ENCODE peak calls at places on chromosomes 6 and 20, in five cellular contexts. R is lower lobe of right lung; V is dorsolateral prefrontal cortex; W is CD8-positive, alpha-beta T cell; C is AG04450. L is an unnamed sample.

GRCh38 chr20:55160996-55161395 is 685.6 kb downstream of the DOK5 start:
- DNase-seq in V (no peak), R (no peak), C (no peak), W (no peak), L (peak)

GRCh38 chr6:36758516-36759176 is 61.0 kb downstream of the RAB44 start:
- DNase-seq in C (no peak), W (no peak), V (no peak), R (no peak), L (no peak)

GRCh38 chr6:7254980-7255825 is 57.8 kb downstream of the SSR1 start:
- DNase-seq in R (peak), C (no peak), W (no peak), V (no peak), L (no peak)

GRCh38 chr6:74369556-74369993 is 673.6 kb downstream of the CD109 start:
- DNase-seq in V (no peak), R (no peak), W (no peak), C (peak), L (peak)

GRCh38 chr20:16877053-16877554 is 128.9 kb downstream of the OTOR start:
- DNase-seq in W (no peak), V (no peak), R (no peak), C (no peak), L (no peak)

GRCh38 chr20:59170406-59171349 is 7.1 kb downstream of the ZNF831 start:
- DNase-seq in C (no peak), W (no peak), V (no peak), R (no peak), L (no peak)

GRCh38 chr20:1209447-1210387 is 6.5 kb downstream of the C20orf202 start:
- DNase-seq in W (no peak), V (no peak), R (no peak), C (no peak), L (no peak)

GRCh38 chr20:13302647-13303425 is 81.8 kb downstream of the ISM1 start:
- DNase-seq in R (no peak), V (no peak), W (no peak), C (no peak), L (no peak)

DNA sequence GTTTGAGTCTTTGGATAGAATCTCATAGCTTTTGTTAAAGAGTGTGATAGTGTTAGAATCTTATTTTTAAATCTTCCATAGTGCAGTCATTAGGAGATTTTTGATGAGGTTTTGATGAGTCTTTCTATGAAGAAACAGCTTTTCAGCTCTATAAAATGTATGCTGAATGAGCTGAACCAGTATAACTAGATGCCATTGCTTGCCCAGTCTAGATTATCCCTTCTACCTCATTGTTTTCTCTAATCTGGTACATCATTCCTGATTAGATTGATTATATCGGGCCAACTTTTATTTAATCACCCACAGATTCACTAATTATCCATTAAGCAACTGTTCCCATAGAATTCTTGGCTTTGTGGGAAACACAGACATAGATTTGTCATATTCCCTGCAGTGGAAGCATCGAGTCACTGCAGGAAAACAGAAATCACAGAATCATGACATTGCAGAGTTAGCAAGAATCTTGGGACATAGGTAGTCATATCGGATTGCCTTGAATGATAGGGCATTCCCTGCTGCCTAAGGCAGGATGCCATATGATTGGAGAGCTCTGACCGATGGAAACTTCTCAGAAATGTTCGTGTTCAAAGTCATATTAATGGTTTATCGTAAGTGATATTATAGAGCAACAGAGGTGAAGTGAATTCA is 882.7 kb upstream of the FLRT3 start:
- DNase-seq in W (no peak), C (no peak), R (no peak), V (no peak), L (no peak)
- H3K4me3 ChIP-seq in W (no peak), C (no peak), R (no peak), V (no peak), L (no peak)

GRCh38 chr6:25010917-25011625 is 75.3 kb upstream of the RIPOR2 start:
- DNase-seq in R (no peak), C (no peak), V (no peak), W (no peak), L (no peak)

GRCh38 chr6:25012657-25013056 is 76.9 kb upstream of the RIPOR2 start:
- DNase-seq in W (no peak), C (no peak), V (no peak), R (no peak), L (no peak)

GRCh38 chr6:25014375-25014774 is 78.6 kb upstream of the RIPOR2 start:
- DNase-seq in R (no peak), C (no peak), W (no peak), V (no peak), L (no peak)

GRCh38 chr6:25014806-25015560 is 79.2 kb upstream of the RIPOR2 start:
- DNase-seq in W (peak), V (no peak), R (no peak), C (peak), L (no peak)

DNA sequence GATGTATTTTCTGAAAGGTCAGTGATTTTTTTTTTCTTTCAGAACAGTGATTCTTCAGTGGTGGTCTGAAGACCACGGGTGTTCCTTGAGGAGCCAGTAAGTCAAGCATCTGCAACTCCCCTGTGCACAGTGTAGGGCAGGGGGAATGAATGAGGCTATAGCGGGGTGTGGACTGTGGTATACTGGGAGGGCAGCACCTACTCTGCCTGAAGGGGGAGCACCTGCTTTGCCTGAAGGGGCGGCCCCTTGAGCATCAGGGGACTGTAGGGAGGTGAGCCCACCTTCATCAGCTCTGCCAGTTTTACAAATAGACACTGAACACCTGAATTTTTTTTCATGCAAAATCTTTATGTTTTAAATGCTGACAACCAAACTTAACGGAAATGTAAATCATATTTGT is 77.5 kb upstream of the RIPOR2 start:
- DNase-seq in V (no peak), R (no peak), C (no peak), W (no peak), L (no peak)
- TF ChIP-seq CTCF in V (no peak), R (no peak), C (no peak), W (no peak), L (peak)

GRCh38 chr6:30741789-30742315 is 635 bp downstream of the FLOT1 start:
- DNase-seq in R (no peak), C (no peak), V (no peak), W (no peak), L (no peak)

GRCh38 chr6:30742316-30743098 is at the start of gene FLOT1:
- DNase-seq in V (peak), R (peak), C (peak), W (peak), L (peak)

GRCh38 chr6:30740993-30741784 is 1.3 kb downstream of the FLOT1 start:
- DNase-seq in W (no peak), V (no peak), C (no peak), R (no peak), L (no peak)

GRCh38 chr6:30744054-30744805 is at the start of gene IER3:
- DNase-seq in V (peak), W (peak), R (peak), C (peak), L (no peak)

DNA sequence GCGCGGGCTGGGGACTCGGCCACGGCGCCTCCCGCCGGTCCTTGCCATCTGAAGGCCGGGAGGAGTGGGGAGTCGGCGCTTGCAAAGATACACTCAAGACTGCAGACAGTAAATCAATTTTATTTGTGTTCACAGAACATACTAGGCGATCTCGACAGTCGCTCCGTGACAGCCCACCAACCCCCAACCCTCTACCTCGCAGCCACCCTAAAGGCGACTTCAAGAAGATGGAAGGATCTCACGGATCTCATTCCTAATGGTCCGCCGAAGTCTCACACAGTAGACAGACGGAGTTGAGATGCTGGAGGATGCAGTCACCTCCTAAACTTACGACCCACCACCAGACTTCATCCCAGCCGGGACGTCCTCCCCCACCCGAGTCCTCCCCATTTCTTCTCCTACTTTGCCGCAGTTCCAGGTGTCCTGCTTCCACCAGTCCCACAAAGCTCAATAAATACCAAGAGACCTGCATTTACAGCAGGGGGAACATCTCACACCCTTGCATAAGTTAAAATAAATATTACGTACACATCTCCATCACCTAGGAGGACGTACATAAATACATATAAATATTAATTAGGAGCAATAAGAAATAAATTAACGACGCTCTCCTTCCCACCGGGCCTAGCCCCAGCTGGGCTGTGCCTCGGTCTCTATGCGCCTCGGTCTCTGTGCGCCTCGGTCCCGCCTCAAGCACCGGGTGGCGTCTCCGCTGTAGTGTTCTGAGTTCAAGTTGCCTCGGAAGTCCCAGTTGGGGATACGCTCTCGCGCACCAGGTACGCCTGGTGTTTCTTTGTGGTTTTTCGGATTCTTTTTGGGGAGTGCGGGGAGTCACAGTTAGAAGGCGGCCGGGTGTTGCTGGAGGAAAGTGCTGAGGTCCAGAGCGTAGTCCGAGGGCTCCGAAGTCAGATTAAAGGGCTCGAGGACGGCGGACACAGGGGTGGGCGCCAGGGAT is 889 bp upstream of the FLOT1 start:
- DNase-seq in W (peak), V (no peak), C (no peak), R (peak), L (no peak)
- H3K4me3 ChIP-seq in W (peak), V (peak), C (peak), R (peak), L (peak)

GRCh38 chr6:51598171-51598570 is 489.2 kb downstream of the PKHD1 start:
- DNase-seq in C (no peak), W (no peak), V (no peak), R (no peak), L (no peak)
- TF ChIP-seq CTCF in C (no peak), W (no peak), V (no peak), R (no peak), L (no peak)

DNA sequence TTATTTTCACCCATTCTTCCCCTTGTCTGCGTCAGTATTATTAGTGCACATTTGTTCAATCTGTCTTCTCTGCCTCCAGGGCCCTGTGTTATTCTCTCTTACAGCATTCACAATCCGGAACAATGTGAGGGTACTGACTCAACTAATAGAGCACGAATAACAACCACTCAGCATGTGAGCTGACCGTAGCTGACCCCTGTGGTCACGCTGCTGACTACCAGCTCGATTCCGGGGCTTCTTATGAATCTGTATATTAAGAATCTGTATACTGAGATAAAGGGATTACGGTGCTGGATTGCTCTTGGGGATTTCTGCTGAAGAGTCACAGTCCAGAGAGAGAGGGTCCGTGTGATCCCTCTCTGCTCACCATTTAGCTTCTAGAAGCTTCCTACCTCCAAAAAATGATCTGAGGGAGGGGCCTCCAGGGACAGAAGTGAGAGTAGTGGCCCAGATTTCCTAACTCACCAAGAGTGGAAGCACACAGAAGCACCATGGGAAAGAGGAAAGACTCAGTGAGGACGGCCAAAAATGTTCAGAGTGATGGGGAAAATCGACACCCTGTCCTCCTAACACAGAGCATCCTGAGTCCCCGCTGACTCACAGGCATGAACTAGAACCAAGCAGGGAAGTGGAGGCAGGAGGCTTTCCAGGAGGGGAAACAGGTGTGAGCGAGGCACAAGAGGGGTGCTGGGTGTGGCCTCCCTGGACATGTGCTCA is 156.2 kb downstream of the THBS2 start:
- DNase-seq in R (no peak), W (no peak), V (no peak), C (peak), L (peak)
- H3K4me3 ChIP-seq in R (no peak), W (no peak), V (no peak), C (no peak), L (no peak)

DNA sequence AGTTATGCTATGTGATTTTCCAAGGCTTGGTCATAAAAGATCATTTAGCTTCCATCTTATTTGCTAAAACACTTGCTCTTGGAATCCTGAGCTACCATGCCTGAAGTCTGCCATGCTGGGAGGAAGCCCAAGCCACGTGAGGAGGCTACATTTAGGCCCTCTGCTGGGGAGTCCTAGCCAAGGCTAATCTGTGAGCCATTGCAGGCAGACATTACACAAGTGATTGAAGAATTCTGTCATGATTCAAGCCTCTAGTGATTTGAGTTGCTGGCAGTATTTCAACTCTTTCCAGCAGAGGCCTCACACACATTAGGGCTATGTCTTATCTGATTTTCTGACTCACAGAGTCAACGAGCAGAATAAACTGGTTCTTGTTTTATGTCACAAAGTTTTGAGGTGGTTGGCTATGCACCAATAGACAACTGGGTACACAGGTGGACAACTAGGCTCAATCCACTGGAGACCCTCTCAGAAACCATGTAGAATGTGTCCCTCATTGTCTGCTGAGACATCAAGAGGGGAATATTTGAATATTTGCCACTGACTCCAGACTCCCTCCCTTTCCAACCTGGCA is 227.2 kb upstream of the SULF2 start:
- DNase-seq in V (no peak), W (no peak), C (no peak), R (no peak), L (peak)
- TF ChIP-seq CTCF in V (no peak), W (no peak), C (no peak), R (no peak), L (peak)

GRCh38 chr6:27288136-27289044 is 23.7 kb downstream of the POM121L2 start:
- DNase-seq in V (no peak), W (no peak), C (no peak), R (no peak), L (no peak)
- H3K4me3 ChIP-seq in V (no peak), W (no peak), C (no peak), R (no peak), L (peak)

GRCh38 chr6:139346392-139346791 is 28.1 kb downstream of the CITED2 start:
- DNase-seq in C (no peak), R (no peak), W (no peak), V (no peak), L (no peak)

GRCh38 chr6:139341060-139341459 is 33.4 kb downstream of the CITED2 start:
- DNase-seq in V (no peak), W (no peak), R (no peak), C (no peak), L (no peak)

GRCh38 chr6:139344186-139344963 is 30.1 kb downstream of the CITED2 start:
- DNase-seq in W (peak), V (no peak), R (no peak), C (no peak), L (no peak)

GRCh38 chr6:139338845-139339244 is 35.6 kb downstream of the CITED2 start:
- DNase-seq in R (no peak), W (no peak), C (no peak), V (no peak), L (no peak)

DNA sequence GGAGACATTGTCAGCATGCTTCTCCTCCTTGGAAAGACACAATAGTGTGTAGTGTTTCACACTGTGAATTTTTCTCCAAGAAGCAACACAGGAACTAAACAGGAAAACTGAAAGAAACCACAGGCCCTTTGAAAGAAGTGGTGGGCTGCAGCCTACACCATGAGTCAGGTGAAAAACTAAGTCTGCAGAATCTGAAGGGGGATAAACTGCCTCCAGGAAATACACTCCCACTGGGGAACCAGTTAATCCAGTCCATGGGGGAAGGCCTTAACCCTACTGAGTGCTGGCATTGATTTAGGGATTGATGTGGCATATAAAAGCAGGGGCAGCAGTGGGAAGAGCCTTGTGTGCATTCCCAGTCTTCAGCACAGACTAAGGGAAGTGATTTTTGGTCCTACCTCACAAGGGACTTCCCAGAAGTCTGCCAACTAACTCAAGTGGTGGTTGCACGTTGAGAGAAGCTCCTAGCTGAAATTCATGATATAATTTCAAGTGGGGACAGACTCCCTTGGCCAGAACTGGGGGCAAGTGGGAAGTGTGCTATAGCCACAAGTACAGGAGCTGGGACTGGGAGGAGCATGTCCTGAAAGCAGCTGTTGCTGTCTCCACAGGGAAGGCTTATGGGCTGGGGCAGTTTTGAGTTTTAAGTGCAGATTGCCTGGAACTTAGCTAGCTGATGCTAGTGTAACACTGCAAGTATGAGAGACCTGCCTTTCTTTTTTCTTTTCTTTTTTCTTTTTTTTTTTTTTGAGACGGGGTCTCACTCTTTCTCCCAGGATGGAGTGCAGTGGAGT is 31.3 kb downstream of the CITED2 start:
- DNase-seq in R (no peak), V (no peak), C (no peak), W (no peak), L (no peak)
- TF ChIP-seq CTCF in R (no peak), V (no peak), C (no peak), W (no peak), L (no peak)

DNA sequence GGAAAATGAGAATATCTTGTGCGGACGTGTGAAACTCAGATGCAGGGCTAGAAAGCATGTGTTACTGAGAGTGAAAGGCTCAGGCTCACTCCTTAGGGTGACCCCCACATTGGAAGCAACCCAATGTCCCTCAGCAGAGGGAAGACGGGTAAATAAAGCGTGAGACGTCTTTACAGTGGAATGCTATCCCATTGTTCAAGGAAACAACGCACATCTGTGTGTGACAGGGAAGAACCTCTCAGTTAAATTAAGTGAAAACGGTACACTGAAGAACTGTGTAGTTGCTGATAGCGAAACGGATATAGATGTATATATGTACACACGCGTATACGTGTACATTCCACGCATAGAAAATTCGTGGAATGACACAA is 839 bp downstream of the HNF4A start:
- DNase-seq in R (no peak), C (no peak), W (no peak), V (no peak), L (no peak)
- H3K4me3 ChIP-seq in R (no peak), C (no peak), W (no peak), V (no peak), L (no peak)

L was measured in epithelial cell of proximal tubule.